ENCODE peak calls at places on chromosomes 12 and 14, in nine cellular contexts. Y is adipocyte; E is iris pigment epithelial cell; W is activated T-cell treated with anti-CD3 and anti-CD28 coated beads for 1 hour; B is stimulated activated effector memory CD8-positive, alpha-beta T cell treated with anti-CD3 and anti-CD28 coated beads, Interleukin-12 subunit alpha, Interleukin-12 subunit beta, amount 100 ng/mL, for 72 hours; X is Panc1; K is progenitor cell of endocrine pancreas; U is sigmoid colon; M is AG10803. S is an unnamed sample.

GRCh38 chr14:22106700-22107697 is 433.4 kb upstream of the OR4E1 start:
- DNase-seq in Y (no peak), E (no peak), W (no peak), B (no peak), X (no peak), K (no peak), U (no peak), M (no peak), S (no peak)

GRCh38 chr14:61525293-61526011 is 169.9 kb upstream of the HIF1A start:
- DNase-seq in Y (no peak), E (peak), W (peak), B (peak), X (no peak), K (no peak), U (peak), M (peak), S (no peak)

GRCh38 chr12:30880061-30880460 is 46.5 kb upstream of the TSPAN11 start:
- DNase-seq in Y (peak), E (no peak), W (no peak), B (no peak), X (no peak), K (no peak), U (no peak), M (no peak), S (no peak)

GRCh38 chr12:95788637-95789036 is 1.9 kb downstream of the NTN4 start:
- DNase-seq in Y (peak), E (peak), W (no peak), B (no peak), X (no peak), K (no peak), U (no peak), M (peak), S (no peak)

GRCh38 chr14:51593397-51593796 is 58.3 kb upstream of the FRMD6 start:
- DNase-seq in Y (no peak), E (no peak), W (no peak), B (no peak), X (no peak), K (no peak), U (no peak), M (peak), S (no peak)

GRCh38 chr12:9718968-9719367 is 13.9 kb downstream of the CLECL1 start:
- DNase-seq in Y (no peak), E (no peak), W (no peak), B (no peak), X (no peak), K (no peak), U (no peak), M (no peak), S (no peak)

GRCh38 chr14:52059614-52060013 is 9.2 kb downstream of the NID2 start:
- DNase-seq in Y (no peak), E (no peak), W (no peak), B (no peak), X (no peak), K (no peak), U (no peak), M (peak), S (no peak)

GRCh38 chr12:52263761-52264434 is 10.5 kb upstream of the KRT86 start:
- DNase-seq in Y (no peak), E (no peak), W (no peak), B (no peak), X (no peak), K (no peak), U (peak), M (no peak), S (no peak)

GRCh38 chr14:80491131-80491530 is 279.8 kb upstream of the DIO2 start:
- DNase-seq in Y (peak), E (peak), W (no peak), B (no peak), X (no peak), K (no peak), U (no peak), M (peak), S (peak)

GRCh38 chr14:96275182-96276112 is 19.4 kb downstream of the BDKRB1 start:
- DNase-seq in Y (peak), E (peak), W (peak), B (peak), X (peak), K (peak), U (peak), M (peak), S (peak)

GRCh38 chr12:14913381-14913781 is 25.0 kb downstream of the ERP27 start:
- DNase-seq in Y (no peak), E (no peak), W (no peak), B (no peak), X (no peak), K (no peak), U (peak), M (no peak), S (no peak)

GRCh38 chr12:25653487-25654175 is 100.5 kb upstream of the LMNTD1 start:
- DNase-seq in Y (no peak), E (no peak), W (no peak), B (no peak), X (no peak), K (no peak), U (no peak), M (no peak), S (no peak)

GRCh38 chr12:52829986-52830385 is 4.1 kb downstream of the KRT79 start:
- DNase-seq in Y (no peak), E (no peak), W (no peak), B (no peak), X (no peak), K (no peak), U (no peak), M (no peak), S (no peak)

GRCh38 chr12:58204086-58204485 is 262.7 kb downstream of the ATP23 start:
- DNase-seq in Y (peak), E (peak), W (no peak), B (no peak), X (no peak), K (no peak), U (no peak), M (peak), S (no peak)

GRCh38 chr14:22243971-22244581 is 344.9 kb downstream of the DAD1 start:
- DNase-seq in Y (no peak), E (no peak), W (no peak), B (no peak), X (no peak), K (no peak), U (no peak), M (no peak), S (no peak)

S was measured in DND-41.